ENCODE peak calls at places on chromosomes 5 and 9, in six cellular contexts. A is CD8-positive, alpha-beta memory T cell; K is neural crest cell; N is activated CD4-positive, alpha-beta T cell treated with anti-CD3 and anti-CD28 coated beads, Interleukin-2, amount 10 ng/mL, durations not matched to agents 7 days and 5 days; B is AG08396; D is T-helper 2 cell. U is an unnamed sample.

GRCh38 chr5:35838370-35839042 is 18.2 kb upstream of the IL7R start:
- DNase-seq in A (no peak), K (no peak), N (no peak), B (no peak), D (no peak), U (no peak)

GRCh38 chr5:103452666-103453065 is 109.9 kb downstream of the NUDT12 start:
- DNase-seq in A (no peak), K (no peak), N (no peak), B (peak), D (no peak), U (no peak)

GRCh38 chr5:120405923-120406322 is 58.2 kb upstream of the PRR16 start:
- DNase-seq in A (no peak), K (no peak), N (no peak), B (no peak), D (no peak), U (no peak)

GRCh38 chr5:100900142-100900795 is 2.8 kb downstream of the ST8SIA4 start:
- DNase-seq in A (no peak), K (no peak), N (peak), B (no peak), D (no peak), U (peak)

GRCh38 chr9:125439434-125440272 is 178.0 kb downstream of the GAPVD1 start:
- DNase-seq in A (no peak), K (no peak), N (no peak), B (no peak), D (no peak), U (peak)

GRCh38 chr5:13359326-13359725 is 585.2 kb downstream of the DNAH5 start:
- DNase-seq in A (no peak), K (no peak), N (no peak), B (no peak), D (no peak), U (no peak)

GRCh38 chr5:146340260-146341081 is 1.8 kb downstream of the POU4F3 start:
- DNase-seq in A (no peak), K (peak), N (peak), B (peak), D (no peak), U (peak)

GRCh38 chr9:81851340-81851739 is 76.9 kb upstream of the SPATA31D4 start:
- DNase-seq in A (no peak), K (no peak), N (no peak), B (no peak), D (no peak), U (no peak)

GRCh38 chr9:32255026-32255425 is 129.4 kb upstream of the ACO1 start:
- DNase-seq in A (no peak), K (no peak), N (no peak), B (no peak), D (no peak), U (no peak)